ENCODE peak calls at places on chromosomes 5 and 9, in six cellular contexts. One of them, this sample, is unnamed.

GRCh38 chr9:88998911-88999310 is 7.6 kb downstream of the S1PR3 start:
- DNase-seq in right lobe of liver: peak; percentile 82
- DNase-seq in foreskin keratinocyte: no peak
- DNase-seq in MM.1S: no peak
- DNase-seq in cardiac muscle cell: no peak
- DNase-seq in WERI-Rb-1: no peak
- DNase-seq in this sample: no peak

GRCh38 chr9:136851941-136852663 is at the start of gene MAMDC4:
- DNase-seq in cardiac muscle cell: no peak
- DNase-seq in WERI-Rb-1: no peak
- DNase-seq in foreskin keratinocyte: no peak
- DNase-seq in right lobe of liver: peak; percentile 93
- DNase-seq in MM.1S: no peak
- DNase-seq in this sample: no peak

GRCh38 chr9:1531411-1531903 is 481.3 kb downstream of the DMRT2 start:
- DNase-seq in WERI-Rb-1: no peak
- DNase-seq in right lobe of liver: no peak
- DNase-seq in MM.1S: no peak
- DNase-seq in foreskin keratinocyte: no peak
- DNase-seq in cardiac muscle cell: no peak
- DNase-seq in this sample: no peak

GRCh38 chr5:119255571-119256356 is 100.1 kb upstream of the TNFAIP8 start:
- DNase-seq in MM.1S: peak; percentile 41
- DNase-seq in cardiac muscle cell: no peak
- DNase-seq in WERI-Rb-1: peak; percentile 40
- DNase-seq in foreskin keratinocyte: peak; percentile 20
- DNase-seq in right lobe of liver: no peak
- DNase-seq in this sample: no peak

GRCh38 chr5:33507426-33507825 is 66.7 kb downstream of the TARS1 start:
- DNase-seq in cardiac muscle cell: no peak
- DNase-seq in right lobe of liver: no peak
- DNase-seq in foreskin keratinocyte: no peak
- DNase-seq in WERI-Rb-1: no peak
- DNase-seq in MM.1S: no peak
- DNase-seq in this sample: no peak

GRCh38 chr9:108704156-108704852 is 151.5 kb downstream of the ACTL7B start:
- DNase-seq in WERI-Rb-1: no peak
- DNase-seq in foreskin keratinocyte: no peak
- DNase-seq in cardiac muscle cell: no peak
- DNase-seq in MM.1S: no peak
- DNase-seq in right lobe of liver: no peak
- DNase-seq in this sample: no peak

GRCh38 chr9:20551835-20552234 is 70.5 kb downstream of the MLLT3 start:
- DNase-seq in MM.1S: no peak
- DNase-seq in cardiac muscle cell: no peak
- DNase-seq in WERI-Rb-1: no peak
- DNase-seq in foreskin keratinocyte: no peak
- DNase-seq in right lobe of liver: no peak
- DNase-seq in this sample: no peak

GRCh38 chr9:114409103-114409780 is 21.5 kb upstream of the AKNA start:
- DNase-seq in MM.1S: no peak
- DNase-seq in right lobe of liver: no peak
- DNase-seq in foreskin keratinocyte: no peak
- DNase-seq in cardiac muscle cell: no peak
- DNase-seq in WERI-Rb-1: no peak
- DNase-seq in this sample: no peak

GRCh38 chr5:64315778-64316177 is 150.1 kb downstream of the RNF180 start:
- DNase-seq in right lobe of liver: no peak
- DNase-seq in MM.1S: no peak
- DNase-seq in foreskin keratinocyte: no peak
- DNase-seq in cardiac muscle cell: no peak
- DNase-seq in WERI-Rb-1: no peak
- DNase-seq in this sample: no peak

GRCh38 chr5:40720071-40720470 is 35.7 kb downstream of the TTC33 start:
- DNase-seq in MM.1S: no peak
- DNase-seq in foreskin keratinocyte: no peak
- DNase-seq in right lobe of liver: no peak
- DNase-seq in WERI-Rb-1: no peak
- DNase-seq in cardiac muscle cell: no peak
- DNase-seq in this sample: no peak
- TF ChIP-seq CTCF in MM.1S: no peak
- TF ChIP-seq CTCF in foreskin keratinocyte: no peak
- TF ChIP-seq CTCF in right lobe of liver: no peak
- TF ChIP-seq CTCF in WERI-Rb-1: no peak
- TF ChIP-seq CTCF in cardiac muscle cell: no peak
- TF ChIP-seq CTCF in this sample: no peak

DNA sequence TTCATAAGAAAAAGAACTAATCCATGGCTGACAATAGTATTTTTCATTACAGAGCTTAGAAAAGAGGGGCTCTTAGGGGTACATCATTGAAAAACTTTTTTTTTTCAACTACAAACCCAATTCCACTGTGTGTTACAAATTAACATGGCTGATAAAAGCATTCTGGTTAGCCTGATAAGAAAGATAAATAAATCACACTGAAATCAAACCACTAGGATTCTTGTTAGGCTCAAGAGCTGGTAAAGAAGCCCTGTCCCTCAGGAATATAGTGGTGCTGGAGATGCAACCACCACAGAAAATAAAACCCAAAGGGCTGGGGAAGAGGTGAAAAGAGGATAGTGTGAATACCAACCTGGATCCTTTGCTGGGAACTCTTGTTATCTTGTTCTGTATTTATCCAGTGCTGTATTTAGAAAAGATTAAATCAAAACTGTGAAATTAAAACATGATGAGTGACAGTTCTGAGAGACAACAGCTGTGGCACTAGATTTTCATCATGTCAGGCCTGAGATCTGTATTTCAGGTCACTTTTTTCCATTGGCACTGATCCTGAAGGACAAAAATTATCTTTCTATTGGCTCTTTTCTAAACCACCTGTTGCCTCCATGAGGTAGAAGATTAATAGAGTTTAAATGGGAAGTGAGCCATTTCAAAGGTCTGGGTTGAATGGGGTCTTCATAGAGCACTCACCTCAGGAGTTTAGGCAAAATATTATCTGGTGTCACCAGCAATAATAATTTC is 118.6 kb downstream of the ARRDC3 start:
- DNase-seq in foreskin keratinocyte: no peak
- DNase-seq in cardiac muscle cell: no peak
- DNase-seq in right lobe of liver: no peak
- DNase-seq in MM.1S: no peak
- DNase-seq in WERI-Rb-1: no peak
- DNase-seq in this sample: no peak
- H3K27ac ChIP-seq in foreskin keratinocyte: no peak overlapping the region
- H3K27ac ChIP-seq in cardiac muscle cell: no peak overlapping the region
- H3K27ac ChIP-seq in right lobe of liver: no peak overlapping the region
- H3K27ac ChIP-seq in MM.1S: no peak overlapping the region
- H3K27ac ChIP-seq in WERI-Rb-1: no peak overlapping the region
- H3K27ac ChIP-seq in this sample: no peak overlapping the region

DNA sequence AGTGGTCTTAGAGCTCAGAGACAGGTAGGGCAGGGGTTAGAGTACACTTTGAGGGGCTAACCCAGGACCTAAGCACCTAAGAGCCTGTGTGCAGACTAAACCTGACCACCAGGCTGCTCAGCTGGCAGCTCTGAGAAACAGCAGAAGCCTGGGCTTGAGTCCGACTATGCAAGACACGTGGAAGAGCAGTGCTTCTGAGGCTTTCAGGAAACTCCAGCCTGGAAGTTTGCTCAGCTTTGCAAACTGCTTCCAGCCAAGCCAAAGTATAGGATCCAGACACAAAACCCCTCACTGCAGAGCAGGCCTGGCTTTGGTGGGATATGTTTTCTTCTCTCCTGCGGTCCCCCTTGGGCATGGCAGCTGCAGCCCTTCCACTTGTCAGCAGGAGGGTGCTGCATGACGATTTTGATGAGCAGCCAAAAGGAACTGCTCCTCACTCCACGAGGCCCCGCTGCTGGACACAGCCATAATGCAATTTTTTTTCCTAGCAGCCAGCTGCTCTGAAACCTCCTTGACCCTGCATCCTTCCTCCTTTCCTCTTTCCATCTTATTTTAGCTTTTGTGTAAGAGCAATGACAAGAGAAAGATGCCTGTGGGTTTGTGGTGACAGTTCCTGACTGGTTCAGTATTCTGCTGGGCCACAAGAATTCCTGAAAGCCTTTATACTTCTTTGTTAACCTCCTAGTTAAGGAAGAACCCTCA is 123.1 kb downstream of the LIFR start:
- DNase-seq in foreskin keratinocyte: no peak
- DNase-seq in right lobe of liver: no peak
- DNase-seq in cardiac muscle cell: peak; percentile 23
- DNase-seq in WERI-Rb-1: no peak
- DNase-seq in MM.1S: peak; percentile 50
- DNase-seq in this sample: no peak
- TF ChIP-seq CTCF in foreskin keratinocyte: no peak
- TF ChIP-seq CTCF in right lobe of liver: no peak
- TF ChIP-seq CTCF in cardiac muscle cell: peak; percentile 24
- TF ChIP-seq CTCF in WERI-Rb-1: no peak
- TF ChIP-seq CTCF in MM.1S: peak; percentile 9
- TF ChIP-seq CTCF in this sample: no peak

GRCh38 chr5:67283275-67283987 is 86.8 kb upstream of the CD180 start:
- DNase-seq in MM.1S: no peak
- DNase-seq in foreskin keratinocyte: no peak
- DNase-seq in cardiac muscle cell: no peak
- DNase-seq in right lobe of liver: no peak
- DNase-seq in WERI-Rb-1: no peak
- DNase-seq in this sample: no peak

GRCh38 chr5:67281874-67282273 is 85.3 kb upstream of the CD180 start:
- DNase-seq in MM.1S: no peak
- DNase-seq in cardiac muscle cell: no peak
- DNase-seq in WERI-Rb-1: no peak
- DNase-seq in foreskin keratinocyte: no peak
- DNase-seq in right lobe of liver: no peak
- DNase-seq in this sample: no peak

GRCh38 chr5:67287795-67288194 is 91.2 kb upstream of the CD180 start:
- DNase-seq in WERI-Rb-1: no peak
- DNase-seq in cardiac muscle cell: no peak
- DNase-seq in right lobe of liver: no peak
- DNase-seq in foreskin keratinocyte: no peak
- DNase-seq in MM.1S: no peak
- DNase-seq in this sample: no peak

GRCh38 chr5:67286006-67286405 is 89.4 kb upstream of the CD180 start:
- DNase-seq in MM.1S: no peak
- DNase-seq in WERI-Rb-1: no peak
- DNase-seq in right lobe of liver: no peak
- DNase-seq in foreskin keratinocyte: no peak
- DNase-seq in cardiac muscle cell: no peak
- DNase-seq in this sample: no peak

DNA sequence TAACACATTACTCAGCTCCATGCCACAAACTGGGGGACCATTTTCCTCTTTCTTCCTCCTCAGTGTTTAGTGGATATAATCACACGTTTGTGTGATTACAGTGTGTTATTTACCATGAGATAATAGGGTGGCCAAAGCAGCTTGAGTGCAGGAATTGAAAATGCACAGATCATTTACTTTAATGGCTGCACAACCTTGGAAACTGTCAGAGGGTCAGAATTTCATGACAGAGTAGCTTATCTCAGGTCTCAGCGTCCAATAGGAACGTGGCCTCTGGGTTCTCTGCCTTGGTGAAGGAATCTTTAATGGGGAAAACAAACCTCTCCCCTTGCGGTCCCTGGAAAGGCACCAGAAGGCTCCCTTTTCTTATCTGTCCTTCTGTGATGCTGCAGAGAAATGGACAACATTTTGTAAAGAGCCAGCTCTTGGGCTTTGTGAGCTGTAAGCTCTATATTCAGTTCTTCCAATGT is 87.4 kb upstream of the CD180 start:
- DNase-seq in WERI-Rb-1: no peak
- DNase-seq in foreskin keratinocyte: no peak
- DNase-seq in cardiac muscle cell: no peak
- DNase-seq in MM.1S: no peak
- DNase-seq in right lobe of liver: no peak
- DNase-seq in this sample: no peak
- H3K27ac ChIP-seq in WERI-Rb-1: no peak overlapping the region
- H3K27ac ChIP-seq in foreskin keratinocyte: no peak overlapping the region
- H3K27ac ChIP-seq in cardiac muscle cell: no peak overlapping the region
- H3K27ac ChIP-seq in MM.1S: no peak overlapping the region
- H3K27ac ChIP-seq in right lobe of liver: no peak overlapping the region
- H3K27ac ChIP-seq in this sample: no peak overlapping the region

This sample was measured in CD4-positive, alpha-beta T cell.